ENCODE peak calls at places on chromosomes 4 and X, in ten cellular contexts. Q, R, F, U, B, Z, A, S, J and H are unnamed samples.

GRCh38 chrX:25503826-25504225 is 488.1 kb upstream of the ARX start:
- DNase-seq in Q (no peak), R (no peak), F (no peak), U (no peak), B (no peak), Z (no peak), A (no peak), S (no peak), J (no peak), H (no peak)

GRCh38 chr4:14607001-14607400 is 395.3 kb upstream of the CPEB2 start:
- DNase-seq in Q (no peak), R (no peak), F (no peak), U (no peak), B (no peak), Z (no peak), A (no peak), S (peak), J (no peak), H (no peak)

GRCh38 chr4:74848774-74849173 is 54.5 kb upstream of the BTC start:
- DNase-seq in Q (no peak), R (no peak), F (no peak), U (no peak), B (no peak), Z (no peak), A (no peak), S (no peak), J (no peak), H (no peak)

GRCh38 chr4:20464381-20464780 is 212.7 kb downstream of the SLIT2 start:
- DNase-seq in Q (no peak), R (no peak), F (no peak), U (no peak), B (no peak), Z (no peak), A (no peak), S (peak), J (peak), H (no peak)

GRCh38 chrX:64204701-64205440 is 637 bp downstream of the AMER1 start:
- DNase-seq in Q (peak), R (peak), F (peak), U (peak), B (no peak), Z (peak), A (no peak), S (peak), J (peak), H (no peak)

GRCh38 chrX:54194982-54195588 is 12.0 kb upstream of the FAM120C start:
- DNase-seq in Q (no peak), R (no peak), F (no peak), U (no peak), B (no peak), Z (no peak), A (no peak), S (no peak), J (no peak), H (no peak)

GRCh38 chr4:7187691-7188090 is 4.6 kb upstream of the SORCS2 start:
- DNase-seq in Q (no peak), R (no peak), F (peak), U (no peak), B (no peak), Z (no peak), A (no peak), S (no peak), J (no peak), H (no peak)

GRCh38 chr4:141215030-141215429 is 5.7 kb upstream of the ZNF330 start:
- DNase-seq in Q (no peak), R (no peak), F (no peak), U (no peak), B (no peak), Z (no peak), A (no peak), S (no peak), J (no peak), H (no peak)

GRCh38 chr4:99885063-99885664 is 9.1 kb downstream of the LAMTOR3 start:
- DNase-seq in Q (peak), R (no peak), F (no peak), U (peak), B (no peak), Z (no peak), A (no peak), S (peak), J (peak), H (no peak)

GRCh38 chr4:8906991-8907595 is 35.5 kb upstream of the HMX1 start:
- DNase-seq in Q (no peak), R (no peak), F (no peak), U (no peak), B (no peak), Z (no peak), A (no peak), S (no peak), J (no peak), H (no peak)

GRCh38 chr4:8746523-8747466 is 124.8 kb downstream of the HMX1 start:
- DNase-seq in Q (no peak), R (no peak), F (no peak), U (no peak), B (no peak), Z (no peak), A (no peak), S (no peak), J (no peak), H (no peak)

GRCh38 chrX:110675866-110676265 is 119.8 kb downstream of the CHRDL1 start:
- DNase-seq in Q (no peak), R (no peak), F (no peak), U (no peak), B (no peak), Z (no peak), A (no peak), S (no peak), J (no peak), H (no peak)

GRCh38 chrX:15853586-15854079 is 980 bp downstream of the AP1S2 start:
- DNase-seq in Q (no peak), R (no peak), F (no peak), U (no peak), B (no peak), Z (no peak), A (no peak), S (peak), J (no peak), H (no peak)

GRCh38 chr4:1208970-1209704 is 36.8 kb upstream of the SPON2 start:
- DNase-seq in Q (no peak), R (peak), F (peak), U (no peak), B (no peak), Z (peak), A (no peak), S (no peak), J (peak), H (no peak)

GRCh38 chr4:157270108-157270507 is 49.6 kb downstream of the GRIA2 start:
- DNase-seq in Q (no peak), R (no peak), F (no peak), U (no peak), B (no peak), Z (no peak), A (no peak), S (no peak), J (no peak), H (no peak)

GRCh38 chr4:181674315-181674714 is 568.9 kb upstream of the TENM3 start:
- DNase-seq in Q (no peak), R (no peak), F (no peak), U (no peak), B (no peak), Z (no peak), A (no peak), S (no peak), J (peak), H (peak)

GRCh38 chr4:4455199-4455865 is 68.4 kb downstream of the NSG1 start:
- DNase-seq in Q (no peak), R (no peak), F (no peak), U (no peak), B (no peak), Z (no peak), A (no peak), S (no peak), J (no peak), H (no peak)

GRCh38 chr4:76748649-76749048 is 149.3 kb downstream of the SOWAHB start:
- DNase-seq in Q (peak), R (no peak), F (no peak), U (peak), B (no peak), Z (peak), A (no peak), S (peak), J (peak), H (no peak)

GRCh38 chr4:140666889-140667614 is 89.1 kb downstream of the TBC1D9 start:
- DNase-seq in Q (no peak), R (no peak), F (no peak), U (no peak), B (no peak), Z (no peak), A (no peak), S (no peak), J (no peak), H (no peak)

GRCh38 chr4:142164767-142165500 is 528.6 kb downstream of the IL15 start:
- DNase-seq in Q (no peak), R (no peak), F (no peak), U (no peak), B (no peak), Z (no peak), A (no peak), S (no peak), J (no peak), H (no peak)

GRCh38 chr4:176735300-176735699 is 57.4 kb downstream of the VEGFC start:
- DNase-seq in Q (no peak), R (no peak), F (no peak), U (no peak), B (no peak), Z (no peak), A (no peak), S (peak), J (peak), H (peak)

GRCh38 chrX:37753384-37753783 is 26.5 kb upstream of the CYBB start:
- DNase-seq in Q (no peak), R (no peak), F (no peak), U (peak), B (no peak), Z (no peak), A (no peak), S (no peak), J (no peak), H (no peak)

GRCh38 chr4:2281575-2282343 is 19.9 kb upstream of the MXD4 start:
- DNase-seq in Q (no peak), R (no peak), F (no peak), U (peak), B (no peak), Z (no peak), A (no peak), S (no peak), J (no peak), H (no peak)

GRCh38 chrX:103367502-103367901 is 8.8 kb upstream of the BEX3 start:
- DNase-seq in Q (no peak), R (no peak), F (no peak), U (no peak), B (no peak), Z (no peak), A (no peak), S (no peak), J (peak), H (no peak)

GRCh38 chrX:109732319-109732779 is 708 bp downstream of the ACSL4 start:
- DNase-seq in Q (peak), R (no peak), F (no peak), U (peak), B (no peak), Z (peak), A (no peak), S (peak), J (peak), H (no peak)

GRCh38 chr4:30720656-30721352 is 635 bp downstream of the PCDH7 start:
- DNase-seq in Q (peak), R (peak), F (peak), U (no peak), B (no peak), Z (no peak), A (no peak), S (peak), J (peak), H (no peak)

GRCh38 chrX:23844502-23845138 is 61.6 kb downstream of the SAT1 start:
- DNase-seq in Q (no peak), R (no peak), F (no peak), U (peak), B (no peak), Z (no peak), A (no peak), S (no peak), J (peak), H (no peak)

GRCh38 chr4:55071951-55072350 is 53.4 kb downstream of the KDR start:
- DNase-seq in Q (no peak), R (no peak), F (no peak), U (no peak), B (no peak), Z (no peak), A (no peak), S (peak), J (no peak), H (no peak)

GRCh38 chrX:101409043-101409442 is 1.0 kb downstream of the HNRNPH2 start:
- DNase-seq in Q (no peak), R (no peak), F (no peak), U (no peak), B (no peak), Z (no peak), A (no peak), S (no peak), J (no peak), H (no peak)

GRCh38 chr4:15577508-15577907 is 77.6 kb downstream of the FBXL5 start:
- DNase-seq in Q (no peak), R (no peak), F (no peak), U (no peak), B (no peak), Z (no peak), A (no peak), S (no peak), J (peak), H (no peak)

GRCh38 chr4:184039963-184040383 is 134.9 kb downstream of the STOX2 start:
- DNase-seq in Q (no peak), R (no peak), F (no peak), U (no peak), B (no peak), Z (no peak), A (no peak), S (no peak), J (no peak), H (no peak)
- H3K4me3 ChIP-seq in Q (no peak), R (peak), F (peak), U (no peak), B (no peak), Z (no peak), A (no peak), S (no peak), J (no peak), H (no peak)

GRCh38 chrX:17876135-17876534 is 15.0 kb upstream of the RAI2 start:
- DNase-seq in Q (no peak), R (no peak), F (no peak), U (no peak), B (no peak), Z (no peak), A (no peak), S (peak), J (no peak), H (no peak)
- TF ChIP-seq CTCF in Q (no peak), R (peak), F (no peak), U (no peak), B (no peak), Z (no peak), A (no peak), S (peak), J (no peak), H (no peak)

GRCh38 chrX:20517565-20517964 is 250.9 kb upstream of the RPS6KA3 start:
- DNase-seq in Q (no peak), R (no peak), F (no peak), U (no peak), B (no peak), Z (no peak), A (no peak), S (no peak), J (peak), H (peak)
- H3K4me3 ChIP-seq in Q (no peak), R (no peak), F (no peak), U (no peak), B (no peak), Z (no peak), A (no peak), S (no peak), J (no peak), H (no peak)

DNA sequence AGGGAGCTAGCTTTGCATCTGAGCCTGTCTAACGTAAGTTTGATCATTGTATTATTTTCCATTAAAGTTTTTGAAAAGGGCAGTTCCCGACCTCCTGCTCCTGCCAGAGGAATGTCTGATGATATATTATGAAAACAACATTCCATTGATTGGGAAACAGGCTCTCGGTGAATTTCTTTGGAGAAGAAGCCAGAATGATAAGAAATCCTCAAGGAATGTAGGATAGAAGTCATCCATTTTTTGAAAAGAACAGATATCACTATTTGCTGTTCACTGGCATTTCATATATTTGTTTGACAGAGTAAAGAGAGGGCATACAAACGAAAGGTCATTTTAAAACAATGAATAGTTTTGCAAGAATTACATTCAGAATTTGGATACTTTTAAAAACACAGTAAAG is 781.0 kb upstream of the HTR2C start:
- DNase-seq in Q (no peak), R (no peak), F (no peak), U (no peak), B (no peak), Z (no peak), A (no peak), S (no peak), J (no peak), H (no peak)
- TF ChIP-seq CTCF in Q (no peak), R (no peak), F (no peak), U (no peak), B (no peak), Z (no peak), A (no peak), S (no peak), J (no peak), H (no peak)

DNA sequence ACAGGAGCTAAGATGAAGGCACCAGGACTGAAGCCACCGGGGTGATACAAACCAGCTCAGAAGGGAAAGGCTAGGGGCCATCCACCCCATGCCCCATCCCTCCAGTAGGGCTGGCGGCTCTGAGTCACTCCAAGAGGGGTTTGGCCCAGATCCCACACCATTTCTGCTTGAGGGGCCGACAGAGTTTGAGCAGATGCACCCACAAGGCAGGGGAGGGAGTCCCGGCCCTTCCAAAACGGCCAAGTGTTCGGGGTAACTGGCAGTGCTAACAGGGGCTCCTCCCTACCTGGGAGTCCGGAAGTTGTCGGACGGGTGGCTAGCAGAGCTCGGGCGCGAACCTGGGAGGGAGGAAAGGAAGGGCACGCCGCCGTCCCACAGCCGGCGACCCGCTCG is 412 bp downstream of the SLC10A3 start:
- DNase-seq in Q (peak), R (no peak), F (no peak), U (peak), B (no peak), Z (peak), A (no peak), S (peak), J (peak), H (no peak)
- H3K4me3 ChIP-seq in Q (peak), R (peak), F (peak), U (peak), B (peak), Z (no peak), A (peak), S (peak), J (peak), H (peak)

DNA sequence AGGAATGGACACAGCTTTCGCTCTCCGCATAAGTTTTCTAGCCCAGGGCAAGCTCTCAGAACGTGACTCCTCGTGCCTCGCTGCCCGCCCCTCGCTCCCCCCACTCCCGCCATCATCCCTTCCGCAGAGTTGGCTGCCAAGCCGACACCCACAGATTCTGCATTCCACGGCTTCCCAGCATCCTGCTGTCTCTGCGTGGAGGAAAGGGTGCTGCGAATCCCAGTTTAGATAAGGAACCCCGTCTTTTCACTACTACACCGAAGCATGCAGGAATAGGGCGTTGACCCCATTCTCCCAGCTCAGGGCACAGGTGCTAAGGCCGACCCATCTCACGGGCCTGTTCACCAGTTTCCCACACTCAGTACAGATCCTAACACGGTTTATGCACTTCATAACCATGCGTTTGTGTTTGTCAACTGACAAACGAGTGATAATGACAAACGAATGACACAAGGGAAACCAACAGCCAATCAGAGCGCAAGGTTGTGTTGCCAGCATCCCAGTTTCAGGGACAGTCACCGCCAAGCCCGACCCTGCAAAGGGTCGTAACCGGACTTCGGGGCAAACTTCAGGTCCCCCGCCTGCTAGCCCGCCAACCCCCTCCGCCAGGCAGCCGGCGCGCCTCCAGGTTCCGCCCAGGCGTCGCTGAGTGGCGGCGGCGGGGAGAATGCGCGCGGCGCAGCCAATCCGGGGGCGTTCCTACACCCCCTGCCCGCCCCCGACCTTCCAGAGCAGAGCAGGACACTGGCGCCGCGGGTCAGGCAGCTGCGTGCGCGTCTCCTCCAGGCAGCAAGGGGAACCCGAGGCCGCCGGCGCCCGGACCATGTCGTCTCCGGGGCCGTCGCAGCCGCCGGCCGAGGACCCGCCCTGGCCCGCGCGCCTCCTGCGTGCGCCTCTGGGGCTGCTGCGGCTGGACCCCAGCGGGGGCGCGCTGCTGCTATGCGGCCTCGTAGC is at the start of gene CYP2U1:
- DNase-seq in Q (peak), R (peak), F (peak), U (peak), B (peak), Z (peak), A (peak), S (peak), J (peak), H (no peak)
- TF ChIP-seq CTCF in Q (no peak), R (peak), F (peak), U (no peak), B (peak), Z (no peak), A (peak), S (no peak), J (peak), H (no peak)

DNA sequence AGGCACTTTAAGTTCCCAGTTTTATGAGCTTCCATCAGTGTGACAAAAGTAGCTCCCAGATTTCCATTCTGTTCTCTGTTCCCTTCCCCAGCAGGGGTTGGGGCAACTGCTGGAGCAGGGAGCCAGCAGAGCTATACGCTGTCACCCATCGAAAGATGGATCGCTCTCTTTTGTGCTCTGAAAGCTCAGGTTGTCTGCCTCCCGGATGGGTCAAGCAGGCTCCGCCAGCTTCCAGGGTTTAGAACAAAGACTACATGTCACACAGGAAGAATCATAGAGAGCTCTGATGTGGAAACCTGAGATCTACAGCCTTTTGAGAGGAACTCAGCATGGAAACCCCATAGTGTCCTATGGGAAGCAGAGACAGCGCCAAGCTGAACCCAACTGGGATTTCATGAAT is 205.4 kb downstream of the HS3ST1 start:
- DNase-seq in Q (no peak), R (no peak), F (no peak), U (no peak), B (no peak), Z (no peak), A (no peak), S (no peak), J (no peak), H (no peak)
- H3K4me3 ChIP-seq in Q (no peak), R (no peak), F (no peak), U (no peak), B (no peak), Z (no peak), A (no peak), S (no peak), J (no peak), H (no peak)